ENCODE peak calls at places on chromosomes 2 and 18, in ten cellular contexts. W is thyroid gland; K is CD8-positive, alpha-beta T cell; J is mammary epithelial cell; O is OCI-LY7; E is DND-41; F is endodermal cell; C is A549; A is PC-3; B is heart right ventricle. G is an unnamed sample.

GRCh38 chr2:111624401-111625156 is 259.4 kb downstream of the ANAPC1 start:
- DNase-seq in C (peak; percentile 27), E (no peak), F (no peak), W (no peak), K (no peak), O (no peak), J (peak; percentile 80), B (no peak), A (no peak), G (no peak)

GRCh38 chr18:62566199-62566598 is 43.4 kb downstream of the ZCCHC2 start:
- DNase-seq in K (no peak), E (no peak), J (no peak), F (peak; percentile 73), B (peak; percentile 37), A (peak; percentile 42), W (peak; percentile 19), C (peak; percentile 42), O (peak; percentile 3), G (peak; percentile 33)

GRCh38 chr2:207796585-207797350 is 27.1 kb upstream of the FZD5 start:
- DNase-seq in E (no peak), K (no peak), B (no peak), F (peak; percentile 95), O (no peak), W (peak; percentile 94), A (peak; percentile 44), J (no peak), C (peak; percentile 57), G (no peak)

GRCh38 chr2:159034728-159035127 is 66.3 kb downstream of the TANC1 start:
- DNase-seq in A (no peak), B (no peak), F (no peak), C (no peak), K (no peak), E (no peak), W (peak; percentile 75), J (no peak), O (no peak), G (no peak)

GRCh38 chr18:40851014-40851429 is 1104.0 kb upstream of the PIK3C3 start:
- DNase-seq in W (peak; percentile 84), B (no peak), F (no peak), A (peak; percentile 67), K (no peak), O (no peak), J (peak; percentile 86), C (no peak), E (no peak), G (no peak)

GRCh38 chr2:214649440-214650205 is 159.9 kb downstream of the BARD1 start:
- DNase-seq in F (no peak), W (no peak), K (no peak), B (no peak), J (peak; percentile 37), A (peak; percentile 22), C (no peak), O (no peak), E (no peak), G (no peak)

GRCh38 chr2:231919341-231920035 is 6.7 kb downstream of the NPPC start:
- DNase-seq in K (no peak), C (no peak), A (no peak), E (no peak), O (no peak), B (no peak), F (no peak), J (no peak), W (no peak), G (no peak)

GRCh38 chr2:182584462-182584861 is 131.6 kb upstream of the DNAJC10 start:
- DNase-seq in F (no peak), W (no peak), K (no peak), J (no peak), A (no peak), E (no peak), B (peak; percentile 38), C (no peak), O (no peak), G (no peak)

GRCh38 chr2:96408631-96409542 is 73.3 kb downstream of the NCAPH start:
- DNase-seq in E (no peak), F (no peak), J (no peak), C (peak; percentile 26), B (peak; percentile 76), O (peak; percentile 10), A (peak; percentile 53), W (peak; percentile 59), K (no peak), G (no peak)

GRCh38 chr2:201235865-201236811 is 24.2 kb upstream of the CASP8 start:
- DNase-seq in W (peak; percentile 62), F (peak; percentile 80), K (peak; percentile 47), B (peak; percentile 81), E (peak; percentile 56), A (peak; percentile 89), C (peak; percentile 67), J (peak; percentile 51), O (peak; percentile 83), G (peak; percentile 57)

DNA sequence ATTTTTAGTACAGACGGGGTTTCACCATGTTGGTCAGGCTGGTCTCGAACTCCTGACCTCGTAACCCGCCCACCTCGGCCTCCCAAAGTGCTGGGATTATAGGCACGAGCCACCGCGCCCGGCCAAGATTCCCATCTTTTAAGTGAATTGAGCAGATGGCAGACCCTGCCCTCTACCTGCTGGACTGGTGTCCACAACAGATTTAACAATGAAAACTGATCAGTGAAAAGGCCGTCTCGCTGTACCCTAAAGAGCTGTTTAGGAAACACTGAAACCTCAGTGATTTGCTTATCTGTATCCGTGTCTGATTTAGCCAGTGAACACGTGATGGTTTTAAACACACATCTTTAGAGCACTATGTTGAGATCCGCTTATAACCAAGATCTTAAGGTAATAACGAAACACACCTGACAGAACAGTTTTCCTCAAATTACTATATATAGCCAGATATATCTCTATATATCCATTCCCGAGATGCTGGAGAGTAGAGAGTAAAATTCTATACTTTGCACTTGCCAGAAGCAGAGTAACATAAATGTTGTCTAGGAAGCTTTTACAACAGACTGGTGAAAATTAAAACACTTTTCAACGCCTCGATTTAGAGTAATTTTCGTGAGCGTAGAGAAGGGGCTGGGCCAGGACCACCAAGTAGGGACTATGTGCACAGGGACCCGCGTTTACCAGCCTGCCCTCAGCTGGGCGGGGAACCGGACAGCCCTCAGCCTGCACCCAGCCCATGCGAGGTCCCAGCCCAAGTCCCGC is 593 bp downstream of the FAM161A start:
- DNase-seq in E (no peak), F (no peak), B (no peak), C (peak; percentile 77), W (peak; percentile 79), J (peak; percentile 1), O (peak; percentile 33), A (peak; percentile 56), K (no peak), G (no peak)
- TF ChIP-seq CTCF in E (no peak), F (no peak), B (no peak), C (peak; percentile 28), W (no peak), J (no peak), O (no peak), A (peak; percentile 15), K (no peak), G (no peak)

GRCh38 chr2:239250216-239251071 is 150.4 kb downstream of the HDAC4 start:
- DNase-seq in A (no peak), W (peak; percentile 94), K (no peak), B (no peak), F (no peak), E (no peak), J (no peak), C (no peak), O (no peak), G (no peak)

GRCh38 chr2:239251971-239252370 is 148.8 kb downstream of the HDAC4 start:
- DNase-seq in C (no peak), E (no peak), B (no peak), F (no peak), W (no peak), O (no peak), A (no peak), J (no peak), K (no peak), G (no peak)

GRCh38 chr2:239253264-239253663 is 147.6 kb downstream of the HDAC4 start:
- DNase-seq in A (no peak), C (no peak), K (no peak), O (peak; percentile 80), E (no peak), W (no peak), F (no peak), B (no peak), J (no peak), G (no peak)

GRCh38 chr2:239253705-239254104 is 147.1 kb downstream of the HDAC4 start:
- DNase-seq in E (no peak), W (no peak), F (no peak), O (peak; percentile 43), J (no peak), B (no peak), C (no peak), A (no peak), K (no peak), G (no peak)

GRCh38 chr2:239252433-239253200 is 148.2 kb downstream of the HDAC4 start:
- DNase-seq in W (peak; percentile 73), A (no peak), K (no peak), O (no peak), J (no peak), E (no peak), B (peak; percentile 73), C (no peak), F (no peak), G (peak; percentile 58)
- H3K4me3 ChIP-seq in W (no peak overlapping the region), A (no peak overlapping the region), K (peak overlapping the region; percentile 16), O (no peak overlapping the region), J (no peak overlapping the region), E (no peak overlapping the region), B (no peak overlapping the region), C (no peak overlapping the region), F (no peak overlapping the region), G (no peak overlapping the region)

GRCh38 chr18:3599235-3599634 is 149.3 kb downstream of the TGIF1 start:
- DNase-seq in O (no peak), A (no peak), B (no peak), J (no peak), W (no peak), E (no peak), C (no peak), F (peak; percentile 81), K (no peak), G (no peak)
- H3K4me1 ChIP-seq in O (peaks cover 64% of the 10 kb centered on the region), A (peaks cover 61% of the 10 kb centered on the region), B (peaks cover 35% of the 10 kb centered on the region), J (peaks cover 48% of the 10 kb centered on the region), W (peaks cover 44% of the 10 kb centered on the region), E (peaks cover 66% of the 10 kb centered on the region), C (peaks cover 76% of the 10 kb centered on the region), F (peaks cover 9% of the 10 kb centered on the region), K (peaks cover 49% of the 10 kb centered on the region), G (peaks cover 29% of the 10 kb centered on the region)

GRCh38 chr2:233831011-233831721 is 23.2 kb downstream of the HJURP start:
- DNase-seq in C (no peak), B (no peak), O (no peak), W (no peak), K (no peak), F (peak; percentile 42), E (no peak), J (peak; percentile 30), A (no peak), G (no peak)

GRCh38 chr2:233832414-233832813 is 21.9 kb downstream of the HJURP start:
- DNase-seq in C (no peak), B (no peak), W (no peak), E (no peak), F (no peak), A (no peak), K (no peak), O (no peak), J (peak; percentile 57), G (no peak)

GRCh38 chr2:233834378-233834777 is 20.0 kb downstream of the HJURP start:
- DNase-seq in E (no peak), C (no peak), J (no peak), W (no peak), K (no peak), O (no peak), A (no peak), F (no peak), B (no peak), G (no peak)

GRCh38 chr2:233831861-233832260 is 22.5 kb downstream of the HJURP start:
- DNase-seq in K (no peak), W (no peak), J (no peak), A (no peak), C (no peak), F (peak; percentile 13), O (no peak), B (no peak), E (no peak), G (no peak)

GRCh38 chr2:233832869-233833812 is 21.2 kb downstream of the HJURP start:
- DNase-seq in A (peak; percentile 54), E (no peak), J (peak; percentile 63), W (no peak), F (peak; percentile 91), C (peak; percentile 97), O (peak; percentile 38), K (no peak), B (no peak), G (no peak)
- TF ChIP-seq CTCF in A (peak; percentile 60), E (peak; percentile 43), J (peak; percentile 12), W (no peak), F (peak; percentile 79), C (peak; percentile 89), O (peak; percentile 60), K (no peak), B (no peak), G (no peak)